ENCODE peak calls at places on chromosomes 12 and 14, in five cellular contexts. One of them, this sample, is unnamed.

GRCh38 chr12:26017484-26018211 is 59.2 kb downstream of the RASSF8 start:
- DNase-seq in K562: peak
- DNase-seq in GM12878: no peak
- DNase-seq in A549: peak
- DNase-seq in IMR-90: peak
- DNase-seq in this sample: peak

GRCh38 chr12:18320036-18320617 is 58.8 kb downstream of the PIK3C2G start:
- DNase-seq in GM12878: no peak
- DNase-seq in IMR-90: peak
- DNase-seq in A549: peak
- DNase-seq in K562: peak
- DNase-seq in this sample: peak

GRCh38 chr14:67269338-67270060 is 28.3 kb downstream of the PALS1 start:
- DNase-seq in K562: no peak
- DNase-seq in GM12878: no peak
- DNase-seq in A549: no peak
- DNase-seq in IMR-90: peak
- DNase-seq in this sample: peak

GRCh38 chr12:31363416-31363809 is 37.5 kb upstream of the SINHCAF start:
- DNase-seq in IMR-90: no peak
- DNase-seq in A549: no peak
- DNase-seq in GM12878: no peak
- DNase-seq in K562: no peak
- DNase-seq in this sample: no peak

GRCh38 chr14:54947230-54947629 is 44.6 kb upstream of the GCH1 start:
- DNase-seq in A549: no peak
- DNase-seq in GM12878: no peak
- DNase-seq in IMR-90: no peak
- DNase-seq in K562: no peak
- DNase-seq in this sample: no peak

GRCh38 chr14:104800600-104801283 is at the start of gene ZBTB42:
- DNase-seq in A549: no peak
- DNase-seq in GM12878: no peak
- DNase-seq in K562: peak
- DNase-seq in IMR-90: peak
- DNase-seq in this sample: peak

GRCh38 chr14:99883866-99884650 is 90.8 kb downstream of the EML1 start:
- DNase-seq in K562: no peak
- DNase-seq in IMR-90: no peak
- DNase-seq in A549: no peak
- DNase-seq in GM12878: no peak
- DNase-seq in this sample: no peak

GRCh38 chr12:80412343-80412953 is 31.6 kb upstream of the PTPRQ start:
- DNase-seq in A549: peak
- DNase-seq in K562: peak
- DNase-seq in GM12878: no peak
- DNase-seq in IMR-90: peak
- DNase-seq in this sample: peak

GRCh38 chr12:71958457-71958856 is 19.8 kb downstream of the TPH2 start:
- DNase-seq in IMR-90: peak
- DNase-seq in K562: no peak
- DNase-seq in A549: no peak
- DNase-seq in GM12878: no peak
- DNase-seq in this sample: no peak

GRCh38 chr12:11727133-11727664 is 77.7 kb downstream of the ETV6 start:
- DNase-seq in A549: no peak
- DNase-seq in K562: no peak
- DNase-seq in GM12878: peak
- DNase-seq in IMR-90: no peak
- DNase-seq in this sample: no peak

GRCh38 chr14:52304248-52304904 is 9.7 kb upstream of the PTGER2 start:
- DNase-seq in A549: no peak
- DNase-seq in K562: no peak
- DNase-seq in GM12878: no peak
- DNase-seq in IMR-90: no peak
- DNase-seq in this sample: no peak

GRCh38 chr12:117134059-117134458 is 34.8 kb upstream of the TESC start:
- DNase-seq in GM12878: no peak
- DNase-seq in A549: no peak
- DNase-seq in IMR-90: no peak
- DNase-seq in K562: no peak
- DNase-seq in this sample: no peak

GRCh38 chr14:77554207-77554606 is 55.6 kb upstream of the ISM2 start:
- DNase-seq in GM12878: peak
- DNase-seq in IMR-90: no peak
- DNase-seq in A549: no peak
- DNase-seq in K562: no peak
- DNase-seq in this sample: no peak

GRCh38 chr12:111645433-111645832 is 40.3 kb downstream of the BRAP start:
- DNase-seq in A549: no peak
- DNase-seq in K562: no peak
- DNase-seq in IMR-90: peak
- DNase-seq in GM12878: no peak
- DNase-seq in this sample: no peak

GRCh38 chr12:30268036-30268435 is 427.6 kb downstream of the IPO8 start:
- DNase-seq in K562: no peak
- DNase-seq in GM12878: no peak
- DNase-seq in A549: no peak
- DNase-seq in IMR-90: no peak
- DNase-seq in this sample: no peak

GRCh38 chr14:68468437-68469207 is 324.2 kb downstream of the ZFP36L1 start:
- DNase-seq in K562: no peak
- DNase-seq in A549: no peak
- DNase-seq in IMR-90: no peak
- DNase-seq in GM12878: no peak
- DNase-seq in this sample: no peak

GRCh38 chr12:122834229-122834920 is 882 bp upstream of the HIP1R start:
- DNase-seq in K562: peak
- DNase-seq in A549: peak
- DNase-seq in IMR-90: peak
- DNase-seq in GM12878: no peak
- DNase-seq in this sample: peak

GRCh38 chr12:68612245-68612644 is 1.5 kb downstream of the RAP1B start:
- DNase-seq in IMR-90: peak
- DNase-seq in K562: peak
- DNase-seq in GM12878: no peak
- DNase-seq in A549: no peak
- DNase-seq in this sample: no peak

GRCh38 chr12:14402697-14403096 is 37.2 kb downstream of the ATF7IP start:
- DNase-seq in A549: no peak
- DNase-seq in K562: no peak
- DNase-seq in IMR-90: no peak
- DNase-seq in GM12878: no peak
- DNase-seq in this sample: no peak
- TF ChIP-seq RCOR1 in A549: no peak
- TF ChIP-seq RCOR1 in K562: no peak
- TF ChIP-seq RCOR1 in IMR-90: no peak
- TF ChIP-seq RCOR1 in GM12878: no peak
- TF ChIP-seq RCOR1 in this sample: no peak

DNA sequence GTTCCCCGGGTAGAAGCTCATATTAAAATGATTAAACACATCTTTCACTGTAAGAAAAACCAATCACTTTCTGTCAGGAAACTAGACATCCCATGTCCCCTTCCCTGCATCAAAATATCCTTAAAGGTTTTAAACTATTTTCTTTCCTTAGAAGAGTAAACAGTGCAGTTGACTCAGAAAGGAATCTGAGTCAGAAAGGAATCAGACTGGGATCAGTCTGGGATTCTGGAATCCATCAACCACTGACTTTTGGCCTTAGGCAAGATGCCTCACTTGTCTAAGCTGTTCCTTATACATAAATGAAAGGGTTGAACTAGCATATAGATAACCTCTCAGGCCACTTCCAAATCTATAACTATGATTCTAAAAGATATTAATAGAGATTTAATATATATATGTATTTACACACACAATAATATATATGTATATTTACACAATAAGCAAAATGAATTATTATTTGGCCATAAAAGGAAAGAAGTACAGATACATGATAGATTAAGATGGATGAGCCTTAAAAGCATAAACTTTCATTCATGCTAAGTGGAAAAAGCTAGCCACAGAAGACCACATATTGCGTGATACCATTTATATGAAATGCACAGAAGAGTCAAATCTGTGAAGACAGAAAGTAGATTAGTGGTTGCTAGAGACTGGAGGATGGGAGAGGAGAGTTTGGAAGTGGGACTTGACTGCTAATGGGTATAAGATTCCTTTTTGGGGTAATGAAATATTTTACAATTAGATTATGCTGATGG is 114.4 kb downstream of the SLC38A1 start:
- DNase-seq in IMR-90: peak
- DNase-seq in K562: no peak
- DNase-seq in GM12878: no peak
- DNase-seq in A549: peak
- DNase-seq in this sample: no peak
- TF ChIP-seq RCOR1 in IMR-90: no peak
- TF ChIP-seq RCOR1 in K562: no peak
- TF ChIP-seq RCOR1 in GM12878: no peak
- TF ChIP-seq RCOR1 in A549: no peak
- TF ChIP-seq RCOR1 in this sample: no peak

DNA sequence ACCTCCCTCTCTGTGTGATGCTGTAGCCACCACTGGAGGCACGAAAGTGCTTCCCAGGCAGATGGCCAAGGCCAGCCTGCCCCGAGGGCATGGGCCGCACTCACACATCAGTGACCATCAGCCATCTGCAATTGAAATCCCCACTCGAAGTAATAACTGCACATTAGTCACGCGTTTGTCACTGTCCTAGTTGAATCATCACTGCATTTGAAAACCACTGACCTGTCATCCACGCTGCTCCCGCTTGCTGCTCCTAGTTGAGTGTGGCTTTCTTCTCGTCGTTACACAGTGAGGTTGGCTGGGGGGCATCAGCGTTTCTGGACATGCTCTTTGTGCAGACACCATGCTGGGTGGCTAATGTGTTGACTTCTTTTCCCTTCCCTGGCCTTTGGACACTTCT is 176.1 kb downstream of the ADGRD1 start:
- DNase-seq in GM12878: no peak
- DNase-seq in A549: no peak
- DNase-seq in IMR-90: no peak
- DNase-seq in K562: no peak
- DNase-seq in this sample: peak
- TF ChIP-seq RCOR1 in GM12878: no peak
- TF ChIP-seq RCOR1 in A549: no peak
- TF ChIP-seq RCOR1 in IMR-90: no peak
- TF ChIP-seq RCOR1 in K562: no peak
- TF ChIP-seq RCOR1 in this sample: peak

DNA sequence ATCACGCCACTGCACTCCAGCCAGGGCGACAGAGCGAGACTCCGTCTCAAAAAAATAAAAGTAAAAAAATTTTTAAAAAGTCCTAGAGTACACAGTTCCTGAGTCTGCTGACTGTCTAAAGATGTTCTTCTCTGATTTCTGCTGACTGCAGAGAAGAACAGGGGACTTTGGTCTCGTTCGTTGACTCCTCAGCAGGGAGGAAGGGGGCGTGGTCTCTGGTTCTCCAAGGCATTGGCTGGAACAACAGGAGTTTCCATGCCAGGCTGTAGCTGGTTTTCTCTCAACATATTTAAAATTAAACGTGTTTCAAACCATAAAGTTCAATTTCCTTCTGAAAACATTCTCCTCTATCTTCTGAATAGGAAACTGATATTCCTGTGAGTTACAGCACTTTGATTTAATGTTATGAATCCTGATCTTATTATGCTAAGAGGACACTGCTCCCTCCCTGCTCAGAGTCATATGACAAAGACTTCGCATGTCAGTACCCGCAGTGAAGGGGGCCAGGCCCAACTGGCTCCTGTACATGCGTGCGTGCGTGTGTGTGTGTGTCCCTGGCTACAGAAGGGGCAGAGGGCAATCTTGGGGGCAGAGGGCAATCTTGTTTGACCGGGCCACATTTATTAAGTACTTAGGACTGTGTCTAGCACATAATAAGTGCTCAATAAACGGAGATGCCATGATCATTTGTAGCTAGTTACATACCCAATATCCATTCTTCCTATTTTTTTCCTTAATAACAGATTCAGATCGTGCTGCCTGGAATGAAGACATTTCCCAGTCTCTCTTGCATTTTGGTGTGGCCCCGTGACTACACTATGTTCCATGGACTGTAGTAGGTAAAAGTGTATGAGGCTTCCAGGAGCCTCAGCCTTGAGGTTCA is 16.5 kb upstream of the HNF1A start:
- DNase-seq in K562: peak
- DNase-seq in GM12878: no peak
- DNase-seq in IMR-90: no peak
- DNase-seq in A549: peak
- DNase-seq in this sample: no peak
- TF ChIP-seq RCOR1 in K562: no peak
- TF ChIP-seq RCOR1 in GM12878: no peak
- TF ChIP-seq RCOR1 in IMR-90: no peak
- TF ChIP-seq RCOR1 in A549: no peak
- TF ChIP-seq RCOR1 in this sample: no peak

DNA sequence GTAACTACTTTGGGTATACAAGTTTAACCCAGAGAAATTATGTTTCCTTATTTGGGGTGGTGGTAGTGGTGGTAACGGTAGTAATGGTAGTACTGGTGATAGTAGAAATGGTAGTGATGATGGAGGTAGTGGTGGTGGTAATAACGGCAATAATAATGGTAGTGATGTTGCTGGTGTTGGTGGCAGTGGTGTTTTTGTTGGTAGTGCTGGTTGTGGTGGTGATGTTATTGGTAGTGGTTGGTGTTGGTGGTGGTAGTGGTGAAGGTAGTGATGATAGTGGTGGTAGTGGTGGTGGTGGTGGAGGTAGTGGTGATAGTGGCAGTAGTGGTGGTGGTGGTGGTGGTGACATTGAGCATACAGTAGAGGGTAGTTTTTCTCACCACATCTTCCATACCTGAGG is 95.6 kb downstream of the TMEM30B start:
- DNase-seq in GM12878: no peak
- DNase-seq in K562: no peak
- DNase-seq in IMR-90: no peak
- DNase-seq in A549: no peak
- DNase-seq in this sample: no peak
- TF ChIP-seq RCOR1 in GM12878: no peak
- TF ChIP-seq RCOR1 in K562: no peak
- TF ChIP-seq RCOR1 in IMR-90: no peak
- TF ChIP-seq RCOR1 in A549: no peak
- TF ChIP-seq RCOR1 in this sample: no peak

This sample was measured in SK-N-SH.